ENCODE peak calls at places on chromosomes 6 and 20, in nine cellular contexts. H is brain microvascular endothelial cell; L is activated CD4-positive, alpha-beta T cell treated with anti-CD3 and anti-CD28 coated beads, Interleukin-2, amount 50 U/mL, for 4 hours; K is psoas muscle; S is tibial nerve; D is B cell; G is ACHN; F is sciatic nerve; W is SK-N-DZ. E is an unnamed sample.

GRCh38 chr6:15763827-15764226 is 101.0 kb upstream of the DTNBP1 start:
- DNase-seq in L (no peak), D (no peak), S (no peak), H (peak; percentile 47), G (peak; percentile 14), W (no peak), F (no peak), K (peak; percentile 52), E (no peak)

GRCh38 chr6:169868458-169868857 is 117.0 kb downstream of the ERMARD start:
- DNase-seq in D (no peak), L (peak; percentile 20), W (no peak), S (no peak), F (no peak), H (no peak), K (no peak), G (no peak), E (peak; percentile 12)

GRCh38 chr20:40812415-40813212 is 123.6 kb upstream of the MAFB start:
- DNase-seq in S (no peak), H (no peak), L (no peak), G (no peak), K (no peak), D (no peak), F (no peak), W (no peak), E (no peak)

GRCh38 chr6:5967594-5967993 is 39.1 kb downstream of the NRN1 start:
- DNase-seq in D (no peak), L (no peak), G (no peak), F (no peak), S (no peak), K (no peak), W (no peak), H (no peak), E (no peak)

GRCh38 chr6:122736166-122736565 is 43.4 kb upstream of the FABP7 start:
- DNase-seq in K (no peak), G (no peak), H (no peak), S (no peak), W (no peak), D (no peak), L (no peak), F (no peak), E (no peak)

GRCh38 chr20:25622049-25622448 is 1.8 kb downstream of the NANP start:
- DNase-seq in K (no peak), L (no peak), W (no peak), D (no peak), G (no peak), H (no peak), S (no peak), F (no peak), E (no peak)

GRCh38 chr20:48797275-48797825 is 30.4 kb downstream of the PREX1 start:
- DNase-seq in L (no peak), F (no peak), W (no peak), D (no peak), G (no peak), H (no peak), S (no peak), K (no peak), E (peak; percentile 42)

GRCh38 chr6:154510144-154510905 is at the start of gene CNKSR3:
- DNase-seq in W (peak; percentile 65), K (peak; percentile 83), D (no peak), G (peak; percentile 89), L (no peak), S (peak; percentile 71), H (peak; percentile 91), F (peak; percentile 92), E (peak; percentile 71)

GRCh38 chr6:169620171-169621125 is 81.4 kb downstream of the WDR27 start:
- DNase-seq in D (no peak), G (no peak), S (no peak), L (no peak), F (no peak), H (peak; percentile 33), K (no peak), W (no peak), E (no peak)

GRCh38 chr6:121222656-121223055 is 111.6 kb downstream of the TBC1D32 start:
- DNase-seq in F (no peak), D (no peak), L (no peak), S (no peak), G (peak; percentile 17), K (no peak), H (peak; percentile 45), W (no peak), E (no peak)

GRCh38 chr20:36845288-36845969 is 30.5 kb upstream of the TLDC2 start:
- DNase-seq in D (no peak), K (no peak), W (no peak), S (no peak), L (no peak), G (no peak), F (no peak), H (no peak), E (no peak)

GRCh38 chr6:149991838-149992237 is 28.1 kb downstream of the ULBP1 start:
- DNase-seq in W (no peak), S (no peak), K (no peak), H (no peak), D (no peak), L (no peak), G (no peak), F (no peak), E (no peak)

GRCh38 chr6:42142118-42142835 is at the start of gene C6orf132:
- DNase-seq in H (no peak), S (no peak), W (no peak), L (no peak), G (peak; percentile 59), F (no peak), K (no peak), D (peak; percentile 31), E (no peak)

E was measured in gastrocnemius medialis.